ENCODE peak calls at places on chromosomes 4 and X, in ten cellular contexts. F, I, K, C, Q, W, P, R, Y and S are unnamed samples.

GRCh38 chrX:20567108-20567507 is 300.4 kb upstream of the RPS6KA3 start:
- DNase-seq in F (no peak), I (no peak), K (no peak), C (no peak), Q (no peak), W (no peak), P (no peak), R (no peak), Y (no peak), S (no peak)

GRCh38 chrX:103170216-103170615 is 44.7 kb upstream of the BEX4 start:
- DNase-seq in F (no peak), I (no peak), K (no peak), C (no peak), Q (no peak), W (no peak), P (no peak), R (no peak), Y (no peak), S (no peak)

GRCh38 chr4:180059216-180059881 is 2183.9 kb upstream of the TENM3 start:
- DNase-seq in F (no peak), I (peak; percentile 31), K (peak; percentile 56), C (peak; percentile 13), Q (no peak), W (peak; percentile 49), P (peak; percentile 10), R (no peak), Y (no peak), S (peak; percentile 62)

GRCh38 chr4:67785528-67785927 is 31.3 kb upstream of the GNRHR start:
- DNase-seq in F (no peak), I (no peak), K (no peak), C (no peak), Q (no peak), W (no peak), P (no peak), R (no peak), Y (no peak), S (no peak)

GRCh38 chr4:111883557-111883999 is 261.7 kb upstream of the FAM241A start:
- DNase-seq in F (no peak), I (no peak), K (no peak), C (no peak), Q (no peak), W (no peak), P (no peak), R (no peak), Y (no peak), S (peak; percentile 8)

GRCh38 chr4:13994016-13994415 is 366.5 kb upstream of the BOD1L1 start:
- DNase-seq in F (no peak), I (no peak), K (no peak), C (no peak), Q (no peak), W (no peak), P (no peak), R (no peak), Y (no peak), S (no peak)

GRCh38 chr4:95000076-95000648 is 242.4 kb downstream of the BMPR1B start:
- DNase-seq in F (no peak), I (no peak), K (no peak), C (no peak), Q (no peak), W (no peak), P (no peak), R (no peak), Y (no peak), S (no peak)

GRCh38 chr4:78426972-78427371 is 124.6 kb upstream of the ANXA3 start:
- DNase-seq in F (peak; percentile 11), I (no peak), K (no peak), C (no peak), Q (no peak), W (no peak), P (no peak), R (no peak), Y (no peak), S (no peak)

GRCh38 chr4:7654550-7655266 is 220.0 kb upstream of the PSAPL1 start:
- DNase-seq in F (no peak), I (no peak), K (no peak), C (no peak), Q (no peak), W (peak; percentile 71), P (no peak), R (no peak), Y (no peak), S (no peak)

GRCh38 chr4:41245983-41246382 is 10.7 kb upstream of the UCHL1 start:
- DNase-seq in F (no peak), I (no peak), K (no peak), C (no peak), Q (no peak), W (no peak), P (no peak), R (no peak), Y (no peak), S (no peak)

GRCh38 chr4:42906906-42907774 is 14.6 kb downstream of the GRXCR1 start:
- DNase-seq in F (no peak), I (no peak), K (no peak), C (no peak), Q (no peak), W (peak; percentile 79), P (peak; percentile 25), R (peak; percentile 17), Y (no peak), S (no peak)

DNA sequence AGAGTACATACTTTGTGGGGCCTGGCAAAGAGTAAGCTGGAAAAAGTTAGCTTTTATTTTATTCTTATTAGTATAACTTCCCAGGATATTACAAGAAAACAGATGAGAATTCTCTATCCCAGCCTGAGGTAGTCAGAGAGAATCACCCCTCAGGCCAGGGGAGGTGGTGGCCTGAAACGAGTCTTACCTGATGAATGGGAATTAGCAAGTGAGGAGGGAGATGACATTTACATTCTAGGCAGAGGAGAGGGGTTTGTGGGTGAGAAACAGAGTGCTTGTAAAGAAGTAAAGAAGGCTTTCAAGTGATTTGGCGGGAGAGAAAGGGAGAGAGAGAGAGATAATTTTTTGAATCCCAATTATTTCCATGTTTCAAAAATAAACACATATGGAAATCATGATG is 39.3 kb upstream of the PDK3 start:
- DNase-seq in F (no peak), I (no peak), K (no peak), C (no peak), Q (no peak), W (no peak), P (no peak), R (no peak), Y (no peak), S (no peak)
- H3K4me1 ChIP-seq in F (no peaks in the 10 kb centered on the region), I (no peaks in the 10 kb centered on the region), K (no peaks in the 10 kb centered on the region), C (no peaks in the 10 kb centered on the region), Q (no peaks in the 10 kb centered on the region), W (peaks cover 8% of the 10 kb centered on the region), P (peaks cover 23% of the 10 kb centered on the region), R (no peaks in the 10 kb centered on the region), Y (peaks cover 3% of the 10 kb centered on the region), S (no peaks in the 10 kb centered on the region)

GRCh38 chr4:83212041-83212851 is 72.4 kb downstream of the COQ2 start:
- DNase-seq in F (no peak), I (no peak), K (no peak), C (no peak), Q (peak; percentile 60), W (no peak), P (peak; percentile 71), R (no peak), Y (no peak), S (no peak)
- H3K4me1 ChIP-seq in F (peaks cover 30% of the 10 kb centered on the region), I (no peaks in the 10 kb centered on the region), K (peaks cover 9% of the 10 kb centered on the region), C (no peaks in the 10 kb centered on the region), Q (peaks cover 35% of the 10 kb centered on the region), W (no peaks in the 10 kb centered on the region), P (peaks cover 44% of the 10 kb centered on the region), R (no peaks in the 10 kb centered on the region), Y (peaks cover 12% of the 10 kb centered on the region), S (no peaks in the 10 kb centered on the region)

GRCh38 chr4:83591730-83592129 is 55.8 kb downstream of the GPAT3 start:
- DNase-seq in F (no peak), I (no peak), K (no peak), C (no peak), Q (no peak), W (no peak), P (no peak), R (no peak), Y (no peak), S (no peak)
- H3K4me1 ChIP-seq in F (no peaks in the 10 kb centered on the region), I (no peaks in the 10 kb centered on the region), K (no peaks in the 10 kb centered on the region), C (peaks cover 6% of the 10 kb centered on the region), Q (no peaks in the 10 kb centered on the region), W (no peaks in the 10 kb centered on the region), P (peaks cover 7% of the 10 kb centered on the region), R (no peaks in the 10 kb centered on the region), Y (no peaks in the 10 kb centered on the region), S (no peaks in the 10 kb centered on the region)

GRCh38 chr4:2858451-2859217 is 15.0 kb downstream of the ADD1 start:
- DNase-seq in F (no peak), I (no peak), K (no peak), C (no peak), Q (no peak), W (no peak), P (peak; percentile 46), R (no peak), Y (no peak), S (no peak)
- H3K4me1 ChIP-seq in F (peaks cover 36% of the 10 kb centered on the region), I (peaks cover 29% of the 10 kb centered on the region), K (peaks cover 76% of the 10 kb centered on the region), C (peaks cover 90% of the 10 kb centered on the region), Q (peaks cover 22% of the 10 kb centered on the region), W (peaks cover 30% of the 10 kb centered on the region), P (peaks cover 95% of the 10 kb centered on the region), R (peaks cover 52% of the 10 kb centered on the region), Y (peaks cover 20% of the 10 kb centered on the region), S (peaks cover 29% of the 10 kb centered on the region)

DNA sequence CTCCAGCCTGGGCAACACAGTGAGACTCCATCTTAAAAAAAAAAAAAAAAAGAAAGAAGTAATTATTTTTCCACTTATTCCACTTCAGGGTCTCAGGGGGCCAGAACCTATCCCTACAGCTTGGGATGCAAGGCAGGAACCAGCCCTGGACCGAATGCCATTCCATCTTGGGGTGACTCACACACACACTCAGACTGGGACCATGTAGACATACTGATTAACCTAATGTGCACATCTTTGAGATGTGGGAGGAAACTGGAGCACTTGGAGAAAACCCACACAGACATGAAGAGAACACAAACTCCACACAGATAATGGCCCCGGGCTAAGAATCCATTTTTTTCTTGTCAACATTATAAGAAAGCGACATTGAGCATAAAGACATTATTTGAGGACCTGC is 132.5 kb downstream of the PTTG2 start:
- DNase-seq in F (no peak), I (no peak), K (no peak), C (no peak), Q (no peak), W (no peak), P (no peak), R (no peak), Y (no peak), S (no peak)
- H3K4me1 ChIP-seq in F (no peaks in the 10 kb centered on the region), I (no peaks in the 10 kb centered on the region), K (no peaks in the 10 kb centered on the region), C (no peaks in the 10 kb centered on the region), Q (no peaks in the 10 kb centered on the region), W (no peaks in the 10 kb centered on the region), P (peaks cover 9% of the 10 kb centered on the region), R (peaks cover 34% of the 10 kb centered on the region), Y (peaks cover 3% of the 10 kb centered on the region), S (no peaks in the 10 kb centered on the region)

GRCh38 chrX:13008851-13009250 is 33.9 kb downstream of the TMSB4X start:
- DNase-seq in F (no peak), I (no peak), K (no peak), C (no peak), Q (no peak), W (no peak), P (no peak), R (no peak), Y (no peak), S (no peak)
- H3K4me1 ChIP-seq in F (peaks cover 62% of the 10 kb centered on the region), I (peaks cover 35% of the 10 kb centered on the region), K (peaks cover 22% of the 10 kb centered on the region), C (no peaks in the 10 kb centered on the region), Q (peaks cover 46% of the 10 kb centered on the region), W (no peaks in the 10 kb centered on the region), P (peaks cover 30% of the 10 kb centered on the region), R (no peaks in the 10 kb centered on the region), Y (no peaks in the 10 kb centered on the region), S (no peaks in the 10 kb centered on the region)

DNA sequence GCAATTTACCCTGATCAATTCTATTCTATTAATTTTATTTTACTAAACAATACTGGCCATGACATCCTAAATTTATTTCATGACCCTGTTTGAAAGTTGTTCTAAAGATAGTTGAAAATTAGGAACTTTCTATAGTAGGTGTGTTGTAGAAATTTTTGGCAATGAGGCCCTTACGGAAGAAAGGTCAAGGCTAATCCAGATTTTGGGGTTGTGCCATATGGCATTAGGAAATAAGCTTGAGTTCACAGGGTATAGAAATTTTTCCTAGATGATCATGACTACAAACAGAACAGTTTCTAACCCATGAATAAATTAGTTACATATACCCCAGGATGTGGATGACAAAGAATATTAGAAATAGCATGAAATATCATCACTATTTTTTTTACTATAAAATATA is 7.8 kb upstream of the ALB start:
- DNase-seq in F (no peak), I (no peak), K (no peak), C (no peak), Q (no peak), W (no peak), P (no peak), R (no peak), Y (no peak), S (no peak)
- H3K4me1 ChIP-seq in F (no peaks in the 10 kb centered on the region), I (no peaks in the 10 kb centered on the region), K (no peaks in the 10 kb centered on the region), C (no peaks in the 10 kb centered on the region), Q (no peaks in the 10 kb centered on the region), W (no peaks in the 10 kb centered on the region), P (no peaks in the 10 kb centered on the region), R (peaks cover 5% of the 10 kb centered on the region), Y (no peaks in the 10 kb centered on the region), S (no peaks in the 10 kb centered on the region)